ENCODE peak calls at places on chromosomes 16 and 17, in seven cellular contexts. V, F, D, Z, H, N and S are unnamed samples.

GRCh38 chr16:75550211-75550662 is 5.8 kb downstream of the TMEM231 start:
- DNase-seq in V (peak), F (peak), D (peak), Z (no peak), H (peak), N (peak), S (no peak)

GRCh38 chr17:73654241-73654640 is 10.0 kb upstream of the SDK2 start:
- DNase-seq in V (no peak), F (no peak), D (no peak), Z (no peak), H (no peak), N (no peak), S (no peak)

GRCh38 chr17:39264119-39264518 is 38.4 kb upstream of the STAC2 start:
- DNase-seq in V (no peak), F (peak), D (no peak), Z (no peak), H (peak), N (no peak), S (no peak)

GRCh38 chr17:21452377-21453143 is 76.4 kb downstream of the KCNJ12 start:
- DNase-seq in V (peak), F (peak), D (no peak), Z (no peak), H (peak), N (peak), S (peak)

GRCh38 chr17:46942441-46943217 is 19.7 kb downstream of the GOSR2 start:
- DNase-seq in V (peak), F (peak), D (peak), Z (peak), H (peak), N (peak), S (peak)

GRCh38 chr17:28388106-28388505 is 16.6 kb downstream of the SARM1 start:
- DNase-seq in V (no peak), F (no peak), D (no peak), Z (no peak), H (no peak), N (no peak), S (no peak)

GRCh38 chr16:49350265-49351103 is 23.1 kb upstream of the C16orf78 start:
- DNase-seq in V (peak), F (peak), D (peak), Z (no peak), H (peak), N (peak), S (peak)

GRCh38 chr16:50924759-50925545 is 183.1 kb downstream of the CYLD start:
- DNase-seq in V (no peak), F (no peak), D (no peak), Z (no peak), H (no peak), N (no peak), S (no peak)

GRCh38 chr17:58677204-58677880 is 14.5 kb downstream of the TEX14 start:
- DNase-seq in V (no peak), F (peak), D (no peak), Z (no peak), H (no peak), N (no peak), S (no peak)

GRCh38 chr17:61542027-61542426 is 49.0 kb downstream of the NACA2 start:
- DNase-seq in V (no peak), F (no peak), D (no peak), Z (no peak), H (no peak), N (no peak), S (no peak)

GRCh38 chr16:84839956-84840355 is 20.2 kb downstream of the CRISPLD2 start:
- DNase-seq in V (peak), F (peak), D (no peak), Z (no peak), H (no peak), N (peak), S (no peak)

GRCh38 chr16:825298-826061 is 24.9 kb upstream of the GNG13 start:
- DNase-seq in V (no peak), F (no peak), D (no peak), Z (no peak), H (no peak), N (no peak), S (peak)

GRCh38 chr16:8739151-8739550 is 58.3 kb downstream of the TMEM186 start:
- DNase-seq in V (no peak), F (no peak), D (no peak), Z (no peak), H (no peak), N (no peak), S (no peak)

GRCh38 chr16:16788004-16788403 is 409.1 kb downstream of the NPIPA7 start:
- DNase-seq in V (no peak), F (no peak), D (no peak), Z (no peak), H (no peak), N (peak), S (no peak)

GRCh38 chr16:24805484-24805883 is 40.3 kb upstream of the SLC5A11 start:
- DNase-seq in V (no peak), F (no peak), D (no peak), Z (no peak), H (no peak), N (no peak), S (no peak)

GRCh38 chr17:31496601-31497000 is 105.1 kb downstream of the RAB11FIP4 start:
- DNase-seq in V (no peak), F (no peak), D (no peak), Z (no peak), H (no peak), N (no peak), S (no peak)

GRCh38 chr17:41692722-41693521 is 4.2 kb downstream of the EIF1 start:
- DNase-seq in V (no peak), F (no peak), D (no peak), Z (no peak), H (no peak), N (no peak), S (no peak)

GRCh38 chr16:70569752-70570151 is 46.1 kb downstream of the SF3B3 start:
- DNase-seq in V (no peak), F (no peak), D (no peak), Z (no peak), H (no peak), N (no peak), S (no peak)

GRCh38 chr16:74677868-74678267 is 11.2 kb upstream of the RFWD3 start:
- DNase-seq in V (peak), F (no peak), D (no peak), Z (no peak), H (no peak), N (no peak), S (no peak)

GRCh38 chr16:16120382-16121184 is 102.7 kb downstream of the ABCC6 start:
- DNase-seq in V (no peak), F (no peak), D (no peak), Z (no peak), H (peak), N (no peak), S (no peak)

GRCh38 chr17:37134050-37134449 is 185.3 kb downstream of the AATF start:
- DNase-seq in V (no peak), F (no peak), D (no peak), Z (no peak), H (no peak), N (no peak), S (no peak)

GRCh38 chr17:80961931-80962330 is 29.7 kb upstream of the CHMP6 start:
- DNase-seq in V (no peak), F (no peak), D (no peak), Z (no peak), H (no peak), N (no peak), S (no peak)

GRCh38 chr16:54268766-54269165 is 17.8 kb downstream of the IRX3 start:
- DNase-seq in V (no peak), F (no peak), D (no peak), Z (no peak), H (no peak), N (no peak), S (no peak)

GRCh38 chr17:17540935-17541639 is 44.9 kb upstream of the RASD1 start:
- DNase-seq in V (no peak), F (no peak), D (no peak), Z (no peak), H (peak), N (no peak), S (no peak)

GRCh38 chr16:17358350-17358749 is 112.4 kb downstream of the XYLT1 start:
- DNase-seq in V (no peak), F (no peak), D (no peak), Z (no peak), H (no peak), N (no peak), S (no peak)

GRCh38 chr16:87076950-87077749 is 240.0 kb downstream of the C16orf95 start:
- DNase-seq in V (peak), F (peak), D (no peak), Z (no peak), H (peak), N (peak), S (no peak)

GRCh38 chr17:5019475-5019956 is 15.7 kb downstream of the SLC52A1 start:
- DNase-seq in V (peak), F (peak), D (no peak), Z (no peak), H (no peak), N (peak), S (no peak)

GRCh38 chr17:77961741-77962140 is 3.2 kb downstream of the TNRC6C start:
- DNase-seq in V (no peak), F (no peak), D (no peak), Z (no peak), H (no peak), N (no peak), S (no peak)

GRCh38 chr16:27839419-27839818 is 224.1 kb downstream of the GSG1L start:
- DNase-seq in V (no peak), F (no peak), D (no peak), Z (no peak), H (no peak), N (no peak), S (no peak)

GRCh38 chr16:67926181-67926742 is 5.4 kb downstream of the CTRL start:
- DNase-seq in V (peak), F (peak), D (peak), Z (no peak), H (no peak), N (peak), S (no peak)

GRCh38 chr16:585351-585750 is 4.5 kb upstream of the RAB40C start:
- DNase-seq in V (no peak), F (no peak), D (peak), Z (no peak), H (no peak), N (peak), S (no peak)

GRCh38 chr17:5380491-5381135 is 38.8 kb downstream of the NUP88 start:
- DNase-seq in V (no peak), F (peak), D (no peak), Z (no peak), H (no peak), N (no peak), S (no peak)

GRCh38 chr17:40496170-40496569 is 5.3 kb downstream of the TNS4 start:
- DNase-seq in V (no peak), F (no peak), D (no peak), Z (no peak), H (no peak), N (no peak), S (no peak)

GRCh38 chr16:15461376-15461775 is 27.0 kb downstream of the BMERB1 start:
- DNase-seq in V (no peak), F (no peak), D (no peak), Z (no peak), H (no peak), N (no peak), S (no peak)

GRCh38 chr17:63946440-63947363 is 14.6 kb upstream of the CD79B start:
- DNase-seq in V (peak), F (peak), D (peak), Z (peak), H (peak), N (peak), S (no peak)

GRCh38 chr16:80120899-80121521 is 419.8 kb upstream of the DYNLRB2 start:
- DNase-seq in V (no peak), F (no peak), D (no peak), Z (no peak), H (no peak), N (no peak), S (no peak)